ENCODE peak calls at places on chromosomes 7 and 10, in four cellular contexts. H, K, V and L are unnamed samples.

GRCh38 chr7:124720195-124720594 is 45.4 kb downstream of the GPR37 start:
- DNase-seq in H (peak), K (no peak), V (no peak), L (no peak)

GRCh38 chr10:14838582-14839304 is 637 bp downstream of the HSPA14 start:
- DNase-seq in H (peak), K (no peak), V (peak), L (peak)

GRCh38 chr7:66627876-66628360 is 763 bp upstream of the KCTD7 start:
- DNase-seq in H (peak), K (no peak), V (no peak), L (no peak)

GRCh38 chr7:98875501-98875900 is 2.8 kb upstream of the TRRAP start:
- DNase-seq in H (peak), K (no peak), V (no peak), L (no peak)

GRCh38 chr7:55549457-55549856 is 22.8 kb downstream of the VOPP1 start:
- DNase-seq in H (no peak), K (no peak), V (no peak), L (no peak)

GRCh38 chr7:142954680-142955268 is 7.4 kb downstream of the KEL start:
- DNase-seq in H (no peak), K (no peak), V (no peak), L (no peak)

GRCh38 chr7:119959811-119960210 is 313.2 kb upstream of the KCND2 start:
- DNase-seq in H (no peak), K (no peak), V (no peak), L (no peak)

GRCh38 chr10:22723783-22724182 is 9.4 kb upstream of the PIP4K2A start:
- DNase-seq in H (no peak), K (no peak), V (no peak), L (no peak)

GRCh38 chr10:50554995-50555568 is 68.7 kb downstream of the SGMS1 start:
- DNase-seq in H (no peak), K (no peak), V (peak), L (no peak)

GRCh38 chr7:53383131-53383530 is 347.7 kb downstream of the POM121L12 start:
- DNase-seq in H (no peak), K (no peak), V (no peak), L (no peak)

GRCh38 chr7:119256001-119256400 is 1017.0 kb upstream of the KCND2 start:
- DNase-seq in H (no peak), K (no peak), V (no peak), L (no peak)

GRCh38 chr7:68309806-68310205 is 1288.5 kb upstream of the AUTS2 start:
- DNase-seq in H (no peak), K (no peak), V (no peak), L (no peak)

GRCh38 chr7:71824356-71824755 is 587.8 kb downstream of the CALN1 start:
- DNase-seq in H (no peak), K (no peak), V (no peak), L (no peak)

GRCh38 chr7:48106906-48107659 is 18.0 kb downstream of the UPP1 start:
- DNase-seq in H (no peak), K (no peak), V (no peak), L (no peak)

GRCh38 chr10:127452568-127452967 is 96.5 kb upstream of the NPS start:
- DNase-seq in H (no peak), K (no peak), V (no peak), L (no peak)

GRCh38 chr7:99359465-99360154 is 14.9 kb upstream of the ARPC1B start:
- DNase-seq in H (no peak), K (no peak), V (no peak), L (no peak)

GRCh38 chr10:93039721-93040120 is 20.9 kb upstream of the CYP26C1 start:
- DNase-seq in H (peak), K (peak), V (no peak), L (no peak)

GRCh38 chr7:87506243-87507180 is 31.0 kb upstream of the ABCB4 start:
- DNase-seq in H (peak), K (no peak), V (no peak), L (no peak)

GRCh38 chr7:142556745-142557144 is 192.5 kb upstream of the PRSS1 start:
- DNase-seq in H (peak), K (no peak), V (peak), L (peak)

GRCh38 chr10:11322698-11323097 is 288.8 kb downstream of the USP6NL start:
- DNase-seq in H (no peak), K (no peak), V (no peak), L (no peak)

GRCh38 chr10:58326967-58327381 is 7.8 kb upstream of the UBE2D1 start:
- DNase-seq in H (no peak), K (no peak), V (no peak), L (no peak)

GRCh38 chr10:27525819-27526218 is 21.7 kb downstream of the RAB18 start:
- DNase-seq in H (no peak), K (no peak), V (no peak), L (no peak)

GRCh38 chr7:92773808-92774207 is 62.6 kb downstream of the CDK6 start:
- DNase-seq in H (no peak), K (no peak), V (no peak), L (no peak)

GRCh38 chr7:5779108-5779507 is 2.4 kb downstream of the RNF216 start:
- DNase-seq in H (no peak), K (no peak), V (no peak), L (no peak)

GRCh38 chr10:44047361-44047760 is 337.5 kb downstream of the CXCL12 start:
- DNase-seq in H (no peak), K (no peak), V (no peak), L (no peak)

DNA sequence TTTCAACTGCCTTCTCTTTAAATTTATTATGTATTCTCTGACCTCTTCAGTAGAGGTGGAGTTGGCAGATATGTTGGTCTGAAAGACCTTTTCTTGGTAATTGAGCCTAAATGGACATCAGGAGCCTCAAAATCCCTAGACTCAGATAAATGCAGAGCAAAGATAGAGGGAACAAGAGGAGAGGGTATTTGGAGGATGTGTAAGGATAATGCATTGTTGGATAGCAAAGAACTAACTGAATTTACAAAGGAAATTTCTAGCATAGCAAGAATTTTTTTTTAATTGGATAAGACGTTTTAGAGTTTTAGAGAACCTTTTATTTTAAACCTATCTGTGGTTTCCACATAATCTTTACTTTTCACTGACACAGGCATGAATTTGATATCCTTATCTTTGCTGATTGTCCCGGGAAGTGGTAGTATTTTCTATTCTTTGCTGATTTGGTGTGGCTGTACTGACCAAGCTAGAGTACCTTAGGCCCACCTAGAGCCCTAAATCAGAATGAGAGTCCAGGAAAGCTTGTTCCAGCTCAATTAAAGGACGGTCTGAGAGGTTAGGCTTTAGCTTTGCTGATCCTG is 91.3 kb downstream of the NRF1 start:
- DNase-seq in H (peak), K (no peak), V (no peak), L (no peak)
- TF ChIP-seq FOXK2 in H (no peak), K (no peak), V (no peak), L (no peak)

DNA sequence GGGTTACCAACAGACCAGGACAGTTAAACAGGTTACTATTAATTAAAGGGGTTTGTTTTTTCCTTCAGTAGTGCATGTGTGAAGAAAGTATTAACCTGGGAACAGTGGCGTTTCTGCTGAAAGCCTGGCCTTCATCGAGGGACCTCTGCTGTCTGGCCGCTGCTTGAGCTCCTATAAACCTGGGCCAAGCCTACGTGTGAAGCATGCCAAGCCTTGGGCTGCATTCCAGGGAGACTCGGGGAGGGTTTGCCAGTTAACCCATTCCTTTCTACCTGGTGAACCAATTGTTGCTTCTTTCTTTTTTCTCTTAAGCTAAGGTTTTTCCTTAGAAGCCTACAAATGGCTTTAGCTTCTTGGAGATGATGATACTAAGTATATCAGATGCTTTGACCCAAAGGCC is 23.6 kb downstream of the PFKP start:
- DNase-seq in H (peak), K (no peak), V (no peak), L (no peak)
- TF ChIP-seq FOXM1 in H (no peak), K (no peak), V (no peak), L (no peak)

GRCh38 chr7:1970895-1971294 is 261.9 kb downstream of the MAD1L1 start:
- DNase-seq in H (no peak), K (no peak), V (no peak), L (no peak)
- TF ChIP-seq FOXK2 in H (no peak), K (no peak), V (no peak), L (no peak)

DNA sequence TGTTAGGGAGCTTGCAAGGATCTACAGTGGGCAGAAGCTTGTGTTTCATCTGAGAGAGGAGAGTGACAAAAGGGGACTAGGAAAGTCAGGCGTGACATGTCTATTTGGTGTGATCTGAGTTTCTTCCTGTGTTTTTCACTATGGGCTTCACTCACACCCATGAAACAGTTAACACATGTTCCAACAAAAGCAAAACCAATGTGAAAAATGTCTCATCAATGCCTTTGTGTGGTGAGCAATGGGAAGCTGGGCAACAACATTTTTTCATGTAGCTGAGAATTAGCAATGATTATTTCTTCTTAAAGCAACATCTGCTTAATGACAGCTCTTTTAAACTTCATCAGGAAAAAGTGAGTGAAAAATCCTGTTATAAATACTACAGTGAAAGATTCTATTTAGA is 76.2 kb downstream of the NXPH1 start:
- DNase-seq in H (no peak), K (no peak), V (no peak), L (no peak)
- TF ChIP-seq FOXM1 in H (no peak), K (no peak), V (no peak), L (no peak)

GRCh38 chr7:728602-729001 is 1.5 kb upstream of the PRKAR1B start:
- DNase-seq in H (no peak), K (no peak), V (no peak), L (no peak)
- TF ChIP-seq FOXK2 in H (no peak), K (no peak), V (no peak), L (no peak)

DNA sequence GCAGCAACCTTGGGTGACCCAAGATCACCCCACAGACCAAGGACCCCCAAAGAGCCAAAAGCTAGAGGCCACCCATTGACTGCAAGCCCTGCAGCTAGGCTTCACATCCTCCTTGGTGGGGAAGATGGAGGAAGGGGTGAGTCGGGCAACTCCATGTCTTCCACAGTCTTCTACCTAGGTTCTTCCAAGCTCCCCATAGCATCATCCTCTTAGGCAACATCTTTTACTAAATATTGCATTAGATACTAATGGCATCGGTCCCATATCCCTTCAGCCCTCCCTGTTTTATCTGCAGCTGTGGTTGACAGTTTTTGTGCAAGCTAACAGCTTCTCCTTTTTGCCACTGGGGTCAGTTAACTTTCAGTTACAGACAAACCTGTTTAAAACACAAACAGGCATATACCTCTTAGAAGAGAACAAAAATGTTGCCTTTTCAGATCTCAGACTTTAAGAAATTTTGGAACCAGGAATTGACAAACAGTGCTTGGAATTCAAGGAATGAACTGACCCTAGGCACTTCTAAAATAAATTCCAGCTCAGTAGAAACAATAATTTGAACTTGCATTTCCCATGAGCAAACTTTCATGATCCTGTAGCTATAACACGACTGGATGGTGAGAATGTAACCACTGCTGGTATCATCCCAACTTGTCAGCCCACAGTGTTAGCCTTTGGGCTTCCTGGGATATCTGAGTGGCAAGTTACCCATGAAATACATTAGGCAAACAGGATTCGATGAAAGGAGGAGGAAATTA is 33.9 kb upstream of the MSMB start:
- DNase-seq in H (no peak), K (no peak), V (no peak), L (no peak)
- TF ChIP-seq FOXM1 in H (no peak), K (no peak), V (peak), L (no peak)

GRCh38 chr10:71245420-71246325 is 33.3 kb downstream of the UNC5B start:
- DNase-seq in H (no peak), K (no peak), V (no peak), L (no peak)

GRCh38 chr10:71246591-71247143 is 34.3 kb downstream of the UNC5B start:
- DNase-seq in H (no peak), K (no peak), V (peak), L (no peak)

GRCh38 chr10:71247306-71247705 is 34.9 kb downstream of the UNC5B start:
- DNase-seq in H (no peak), K (no peak), V (no peak), L (no peak)

GRCh38 chr10:71249996-71250395 is 37.6 kb downstream of the UNC5B start:
- DNase-seq in H (no peak), K (no peak), V (no peak), L (no peak)

GRCh38 chr10:71247804-71248203 is 35.4 kb downstream of the UNC5B start:
- DNase-seq in H (no peak), K (no peak), V (no peak), L (no peak)
- TF ChIP-seq FOXK2 in H (no peak), K (no peak), V (no peak), L (no peak)

GRCh38 chr10:839550-840205 is 91.8 kb downstream of the LARP4B start:
- DNase-seq in H (no peak), K (no peak), V (no peak), L (no peak)

GRCh38 chr10:834493-834892 is 97.0 kb downstream of the LARP4B start:
- DNase-seq in H (no peak), K (no peak), V (no peak), L (no peak)

GRCh38 chr10:841535-841934 is 90.0 kb downstream of the LARP4B start:
- DNase-seq in H (no peak), K (no peak), V (no peak), L (no peak)

DNA sequence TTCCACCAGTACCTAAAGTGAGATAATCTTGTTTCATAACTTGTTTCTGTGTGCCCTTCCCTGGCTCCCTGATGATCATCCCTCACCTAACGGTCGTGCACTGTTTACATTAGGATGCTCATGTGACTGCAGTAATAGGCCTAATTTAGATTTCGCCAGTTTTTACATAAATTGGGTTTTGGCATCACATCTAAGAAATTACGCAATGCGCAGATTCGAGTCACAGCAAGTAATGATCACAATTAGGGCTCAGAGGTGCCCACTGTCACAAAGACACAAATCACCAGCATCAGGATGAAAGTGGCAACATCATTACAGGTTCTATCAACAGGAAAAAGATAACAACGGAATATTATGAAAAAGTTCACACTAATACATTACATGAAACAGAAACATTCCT is 94.7 kb downstream of the LARP4B start:
- DNase-seq in H (no peak), K (no peak), V (no peak), L (no peak)
- TF ChIP-seq FOXM1 in H (no peak), K (no peak), V (no peak), L (no peak)

GRCh38 chr10:60896715-60897114 is 47.3 kb downstream of the RHOBTB1 start:
- DNase-seq in H (no peak), K (no peak), V (no peak), L (no peak)
- TF ChIP-seq FOXK2 in H (no peak), K (no peak), V (no peak), L (no peak)